ENCODE peak calls at places on chromosome 6, in nine cellular contexts. V is HEK293T; B is adipocyte; U is stimulated activated CD4-positive, alpha-beta T cell treated with anti-CD3 and anti-CD28 coated beads, Interleukin-1b, Interleukin-23, amount 100 ng/mL, for 24 hours; I is endothelial cell; R is activated CD4-positive, alpha-beta T cell treated with anti-CD3 and anti-CD28 coated beads, Interleukin-2, amount 10 ng/mL, durations not matched to agents 7 days and 5 days; F is B cell; L is mesothelial cell of epicardium; C is activated T-cell treated with anti-CD3 and anti-CD28 coated beads, Interleukin-2, amount 50 U/mL, for 4 hours. J is an unnamed sample.

GRCh38 chr6:107244742-107245470 is 129.6 kb upstream of the BEND3 start:
- DNase-seq in I (no peak), B (no peak), F (no peak), U (no peak), C (no peak), V (no peak), L (no peak), R (no peak), J (no peak)

GRCh38 chr6:52577778-52578473 is 1.1 kb upstream of the TRAM2 start:
- DNase-seq in V (no peak), U (no peak), C (no peak), L (no peak), F (no peak), R (no peak), B (no peak), I (no peak), J (no peak)

GRCh38 chr6:53794720-53795253 is at the start of gene LRRC1:
- DNase-seq in B (peak; percentile 97), V (peak; percentile 91), L (peak; percentile 90), I (peak; percentile 98), U (peak; percentile 58), F (peak; percentile 90), R (peak; percentile 87), C (peak; percentile 80), J (peak; percentile 90)

GRCh38 chr6:32198866-32199265 is 6.4 kb upstream of the GPSM3 start:
- DNase-seq in R (no peak), I (no peak), V (no peak), L (no peak), U (no peak), C (no peak), B (no peak), F (no peak), J (no peak)

GRCh38 chr6:28811873-28812272 is 111.9 kb downstream of the TRIM27 start:
- DNase-seq in B (no peak), V (peak; percentile 22), U (no peak), L (no peak), C (no peak), F (no peak), R (no peak), I (no peak), J (no peak)

GRCh38 chr6:48099713-48100675 is 11.0 kb downstream of the PTCHD4 start:
- DNase-seq in V (no peak), R (no peak), I (no peak), B (no peak), C (no peak), L (no peak), F (no peak), U (no peak), J (no peak)

GRCh38 chr6:141123497-141123896 is 1009.2 kb upstream of the GJE1 start:
- DNase-seq in U (no peak), R (no peak), C (no peak), L (no peak), V (no peak), F (no peak), I (no peak), B (no peak), J (no peak)

GRCh38 chr6:12348530-12349511 is 58.7 kb downstream of the EDN1 start:
- DNase-seq in R (no peak), C (no peak), F (no peak), I (no peak), V (no peak), U (no peak), B (peak; percentile 76), L (no peak), J (peak; percentile 85)

GRCh38 chr6:1641391-1641790 is 31.7 kb downstream of the FOXC1 start:
- DNase-seq in R (no peak), F (no peak), V (no peak), U (no peak), L (no peak), I (no peak), C (no peak), B (no peak), J (no peak)

GRCh38 chr6:35970181-35970580 is 49.3 kb upstream of the SRPK1 start:
- DNase-seq in C (no peak), L (no peak), R (no peak), B (peak; percentile 30), F (no peak), I (no peak), U (no peak), V (no peak), J (peak; percentile 83)

GRCh38 chr6:31087494-31088089 is 24.8 kb downstream of the C6orf15 start:
- DNase-seq in L (peak; percentile 73), R (peak; percentile 90), F (peak; percentile 83), B (peak; percentile 98), C (peak; percentile 89), V (peak; percentile 84), I (peak; percentile 83), U (peak; percentile 94), J (peak; percentile 90)

GRCh38 chr6:134984821-134985220 is 34.9 kb upstream of the ALDH8A1 start:
- DNase-seq in R (no peak), V (no peak), I (no peak), L (no peak), F (no peak), B (peak; percentile 26), U (no peak), C (no peak), J (peak; percentile 78)

GRCh38 chr6:96066376-96066775 is 50.6 kb downstream of the FUT9 start:
- DNase-seq in I (no peak), U (no peak), R (no peak), L (no peak), B (no peak), C (no peak), F (no peak), V (no peak), J (no peak)

GRCh38 chr6:4180653-4181255 is 45.4 kb upstream of the ECI2 start:
- DNase-seq in V (peak; percentile 43), L (no peak), C (no peak), I (no peak), R (no peak), B (no peak), U (no peak), F (no peak), J (peak; percentile 53)

GRCh38 chr6:3911614-3912336 is 62.6 kb downstream of the FAM50B start:
- DNase-seq in U (no peak), R (no peak), F (no peak), I (no peak), L (no peak), C (no peak), V (peak; percentile 21), B (peak; percentile 81), J (peak; percentile 92)

GRCh38 chr6:75893058-75893775 is 144.2 kb downstream of the MYO6 start:
- DNase-seq in U (no peak), C (no peak), F (no peak), L (no peak), V (peak; percentile 42), I (no peak), R (peak; percentile 14), B (peak; percentile 94), J (peak; percentile 90)

GRCh38 chr6:87241304-87241703 is 81.1 kb upstream of the SMIM8 start:
- DNase-seq in I (no peak), C (no peak), U (no peak), F (no peak), V (no peak), B (no peak), R (no peak), L (no peak), J (no peak)

GRCh38 chr6:26305097-26305841 is 59.7 kb upstream of the BTN3A2 start:
- DNase-seq in R (peak; percentile 62), B (peak; percentile 86), U (no peak), L (no peak), V (peak; percentile 63), I (peak; percentile 57), F (peak; percentile 75), C (peak; percentile 54), J (peak; percentile 73)

GRCh38 chr6:137876547-137876946 is 9.5 kb downstream of the TNFAIP3 start:
- DNase-seq in U (no peak), L (no peak), C (no peak), F (no peak), V (no peak), B (no peak), R (no peak), I (no peak), J (no peak)

GRCh38 chr6:7262037-7262461 is 51.0 kb downstream of the SSR1 start:
- DNase-seq in L (no peak), R (no peak), I (no peak), V (no peak), B (no peak), F (no peak), C (no peak), U (no peak), J (no peak)

GRCh38 chr6:7919871-7920270 is 9.3 kb upstream of the TXNDC5 start:
- DNase-seq in I (no peak), C (peak; percentile 20), B (no peak), U (no peak), R (no peak), V (no peak), L (no peak), F (no peak), J (peak; percentile 90)

GRCh38 chr6:32223258-32224235 is at the start of gene NOTCH4:
- DNase-seq in C (no peak), B (no peak), L (no peak), F (no peak), U (no peak), V (no peak), R (no peak), I (peak; percentile 19), J (no peak)

GRCh38 chr6:80438728-80439127 is 332.3 kb downstream of the BCKDHB start:
- DNase-seq in R (no peak), B (peak; percentile 89), U (no peak), I (no peak), V (no peak), F (no peak), C (no peak), L (no peak), J (peak; percentile 82)